ENCODE peak calls at places on chromosomes 4 and X, in nine cellular contexts. W is Panc1, L is uterus, U is lower lobe of right lung, G is cardiac muscle cell, S is left ventricle myocardium inferior, X is MM.1S, F is sigmoid colon, I is H9. P is an unnamed sample. For H3K4me1, the result is how much of the 10 kb centered on the place peaks cover.

GRCh38 chrX:23493941-23494374 is 159.3 kb downstream of the PTCHD1 start:
- DNase-seq in W (no peak), L (no peak), U (no peak), G (no peak), S (no peak), X (peak), F (no peak), I (no peak), P (no peak)

GRCh38 chrX:83022020-83022419 is 486.1 kb upstream of the POU3F4 start:
- DNase-seq in W (no peak), L (no peak), U (no peak), G (no peak), S (no peak), X (peak), F (no peak), I (no peak), P (no peak)

GRCh38 chr4:141391771-141392170 is 171.1 kb downstream of the ZNF330 start:
- DNase-seq in W (no peak), L (no peak), U (no peak), G (no peak), S (no peak), X (no peak), F (no peak), I (no peak), P (no peak)

GRCh38 chr4:4801013-4801412 is 58.5 kb upstream of the MSX1 start:
- DNase-seq in W (no peak), L (no peak), U (no peak), G (no peak), S (no peak), X (no peak), F (no peak), I (no peak), P (no peak)

GRCh38 chrX:49987651-49988050 is 65.3 kb downstream of the CLCN5 start:
- DNase-seq in W (no peak), L (no peak), U (no peak), G (no peak), S (no peak), X (no peak), F (no peak), I (no peak), P (no peak)

GRCh38 chr4:2936773-2937145 is 26.4 kb downstream of the NOP14 start:
- DNase-seq in W (no peak), L (no peak), U (no peak), G (no peak), S (peak), X (no peak), F (peak), I (no peak), P (peak)

GRCh38 chr4:37803348-37803973 is 23.0 kb upstream of the PGM2 start:
- DNase-seq in W (no peak), L (no peak), U (no peak), G (peak), S (no peak), X (peak), F (no peak), I (no peak), P (no peak)

GRCh38 chr4:11487876-11488545 is 59.3 kb upstream of the HS3ST1 start:
- DNase-seq in W (no peak), L (no peak), U (no peak), G (no peak), S (no peak), X (no peak), F (no peak), I (no peak), P (no peak)

GRCh38 chr4:180449395-180449956 is 1793.7 kb upstream of the TENM3 start:
- DNase-seq in W (no peak), L (no peak), U (no peak), G (peak), S (no peak), X (peak), F (no peak), I (peak), P (no peak)

GRCh38 chr4:38034986-38035882 is 75.0 kb downstream of the PTTG2 start:
- DNase-seq in W (peak), L (peak), U (no peak), G (peak), S (no peak), X (peak), F (no peak), I (no peak), P (no peak)

GRCh38 chr4:41622816-41623215 is 84.9 kb downstream of the LIMCH1 start:
- DNase-seq in W (no peak), L (no peak), U (no peak), G (no peak), S (no peak), X (no peak), F (no peak), I (no peak), P (no peak)

GRCh38 chr4:168634276-168634802 is 137.5 kb downstream of the PALLD start:
- DNase-seq in W (no peak), L (peak), U (no peak), G (no peak), S (no peak), X (no peak), F (no peak), I (no peak), P (no peak)

GRCh38 chrX:40544343-40545250 is 36.2 kb upstream of the ATP6AP2 start:
- DNase-seq in W (no peak), L (no peak), U (no peak), G (no peak), S (no peak), X (no peak), F (no peak), I (no peak), P (no peak)

GRCh38 chrX:130896816-130897508 is 6.0 kb downstream of the ENOX2 start:
- DNase-seq in W (no peak), L (no peak), U (no peak), G (no peak), S (no peak), X (no peak), F (no peak), I (no peak), P (no peak)

GRCh38 chrX:155112171-155112570 is 40.9 kb downstream of the BRCC3 start:
- DNase-seq in W (no peak), L (no peak), U (no peak), G (no peak), S (no peak), X (no peak), F (no peak), I (no peak), P (no peak)

GRCh38 chr4:161182913-161183312 is 980.9 kb downstream of the FSTL5 start:
- DNase-seq in W (no peak), L (no peak), U (no peak), G (no peak), S (no peak), X (no peak), F (no peak), I (no peak), P (no peak)

GRCh38 chrX:8748855-8749254 is 16.9 kb upstream of the ANOS1 start:
- DNase-seq in W (no peak), L (no peak), U (no peak), G (peak), S (no peak), X (no peak), F (no peak), I (no peak), P (no peak)

GRCh38 chr4:127783026-127783769 is 1.1 kb downstream of the HSPA4L start:
- DNase-seq in W (no peak), L (peak), U (peak), G (peak), S (peak), X (peak), F (peak), I (peak), P (peak)

GRCh38 chr4:38387348-38387747 is 276.7 kb upstream of the KLF3 start:
- DNase-seq in W (no peak), L (peak), U (peak), G (peak), S (peak), X (no peak), F (peak), I (no peak), P (no peak)

GRCh38 chr4:40952672-40953071 is 202.9 kb downstream of the NSUN7 start:
- DNase-seq in W (no peak), L (no peak), U (no peak), G (no peak), S (no peak), X (no peak), F (no peak), I (no peak), P (no peak)

GRCh38 chrX:18075603-18076002 is 145.1 kb downstream of the BEND2 start:
- DNase-seq in W (no peak), L (no peak), U (no peak), G (no peak), S (no peak), X (no peak), F (no peak), I (no peak), P (no peak)

GRCh38 chrX:31074522-31074921 is 2.7 kb upstream of the FTHL17 start:
- DNase-seq in W (no peak), L (no peak), U (no peak), G (no peak), S (no peak), X (no peak), F (no peak), I (no peak), P (no peak)

GRCh38 chr4:173415092-173415491 is 16.2 kb upstream of the SCRG1 start:
- DNase-seq in W (no peak), L (no peak), U (no peak), G (no peak), S (no peak), X (no peak), F (no peak), I (no peak), P (no peak)

GRCh38 chr4:177511611-177512010 is 69.4 kb upstream of the AGA start:
- DNase-seq in W (no peak), L (no peak), U (no peak), G (no peak), S (no peak), X (no peak), F (no peak), I (no peak), P (no peak)

GRCh38 chrX:2385224-2385623 is 115.6 kb downstream of the DHRSX start:
- DNase-seq in W (no peak), L (no peak), U (no peak), G (no peak), S (no peak), X (no peak), F (no peak), I (no peak), P (no peak)

GRCh38 chr4:141387299-141387698 is 166.6 kb downstream of the ZNF330 start:
- DNase-seq in W (no peak), L (no peak), U (no peak), G (no peak), S (no peak), X (no peak), F (no peak), I (no peak), P (no peak)

GRCh38 chrX:50903387-50904027 is 7.0 kb upstream of the BMP15 start:
- DNase-seq in W (no peak), L (no peak), U (no peak), G (peak), S (no peak), X (peak), F (no peak), I (no peak), P (no peak)

GRCh38 chr4:23932935-23933334 is 43.1 kb upstream of the PPARGC1A start:
- DNase-seq in W (no peak), L (no peak), U (no peak), G (no peak), S (no peak), X (no peak), F (no peak), I (peak), P (no peak)

GRCh38 chrX:120452131-120452530 is 17.0 kb downstream of the LAMP2 start:
- DNase-seq in W (no peak), L (no peak), U (no peak), G (peak), S (no peak), X (no peak), F (no peak), I (peak), P (no peak)

GRCh38 chr4:142272452-142272851 is 573.6 kb downstream of the INPP4B start:
- DNase-seq in W (no peak), L (no peak), U (no peak), G (no peak), S (no peak), X (no peak), F (no peak), I (no peak), P (no peak)

GRCh38 chrX:133373366-133374079 is 41.8 kb downstream of the GPC4 start:
- DNase-seq in W (no peak), L (no peak), U (no peak), G (no peak), S (no peak), X (no peak), F (no peak), I (no peak), P (no peak)

GRCh38 chr4:523601-524000 is 24.6 kb downstream of the PIGG start:
- DNase-seq in W (no peak), L (no peak), U (no peak), G (no peak), S (no peak), X (no peak), F (no peak), I (no peak), P (no peak)

GRCh38 chr4:154928640-154929257 is 147.7 kb downstream of the RBM46 start:
- DNase-seq in W (no peak), L (no peak), U (no peak), G (peak), S (no peak), X (no peak), F (no peak), I (peak), P (no peak)
- TF ChIP-seq CTCF in W (peak), L (no peak), U (no peak), G (peak), S (peak), X (peak), F (no peak), I (peak), P (peak)

GRCh38 chr4:109435635-109436034 is 2.0 kb downstream of the SEC24B start:
- DNase-seq in W (no peak), L (no peak), U (no peak), G (no peak), S (no peak), X (no peak), F (no peak), I (no peak), P (no peak)
- H3K4me1 ChIP-seq in W (under half), L (under half), U (under half), G (under half), S (half or more), X (under half), F (half or more), I (under half), P (under half)

DNA sequence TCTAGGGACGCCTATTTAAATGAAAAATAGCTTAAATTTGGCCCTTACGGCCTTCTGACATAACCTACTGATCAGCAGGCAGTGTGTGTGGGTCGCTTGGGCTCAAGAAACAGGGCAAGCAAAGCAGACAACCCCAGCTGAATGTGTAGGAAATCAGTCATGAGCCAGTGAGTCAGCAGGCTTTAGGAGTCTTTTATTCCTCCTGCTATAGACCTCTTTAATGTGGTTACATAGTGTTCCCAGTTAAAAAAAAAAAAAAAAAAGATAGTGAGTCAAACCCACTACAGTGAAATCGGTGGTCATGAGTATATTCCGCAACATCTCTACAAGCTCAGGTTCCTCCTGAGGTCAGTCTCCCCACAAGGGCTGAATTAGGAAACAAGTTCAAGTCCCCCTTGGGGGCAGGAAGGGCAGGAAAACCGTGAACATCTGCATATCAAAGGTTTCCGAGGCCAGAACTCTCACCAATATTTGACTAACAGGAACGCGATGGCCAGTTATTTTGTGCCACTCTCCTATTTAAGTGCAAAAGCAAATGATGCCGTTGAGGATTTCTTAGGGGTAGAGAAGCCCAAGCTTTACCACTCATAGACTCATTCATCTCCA is 32.7 kb downstream of the ACSL1 start:
- DNase-seq in W (peak), L (peak), U (peak), G (no peak), S (no peak), X (no peak), F (no peak), I (no peak), P (peak)
- H3K27ac ChIP-seq in W (peak), L (peak), U (no peak), G (peak), S (peak), X (no peak), F (peak), I (no peak), P (peak)

GRCh38 chr4:79574741-79575451 is 166.9 kb upstream of the GK2 start:
- DNase-seq in W (no peak), L (no peak), U (no peak), G (no peak), S (no peak), X (no peak), F (no peak), I (no peak), P (no peak)

GRCh38 chr4:79575709-79576479 is 167.9 kb upstream of the GK2 start:
- DNase-seq in W (no peak), L (no peak), U (no peak), G (no peak), S (no peak), X (no peak), F (peak), I (no peak), P (no peak)

GRCh38 chr4:79578613-79579012 is 170.6 kb upstream of the GK2 start:
- DNase-seq in W (no peak), L (no peak), U (peak), G (no peak), S (no peak), X (no peak), F (no peak), I (no peak), P (no peak)

DNA sequence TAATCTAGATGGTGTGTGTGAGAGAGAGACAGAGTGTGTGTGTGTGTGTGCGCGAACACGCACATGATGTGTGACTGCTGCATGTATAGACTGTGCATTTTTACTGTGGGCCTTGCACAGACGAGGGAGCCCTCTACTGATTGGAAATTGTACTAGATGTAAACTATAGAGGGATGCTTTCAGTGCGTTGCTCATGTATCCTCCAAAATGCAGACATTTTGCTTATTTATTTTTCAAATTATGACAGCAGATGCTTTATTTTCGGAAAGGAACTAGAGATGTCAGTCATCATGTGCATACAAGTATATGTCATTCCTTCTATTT is 168.4 kb upstream of the GK2 start:
- DNase-seq in W (peak), L (no peak), U (no peak), G (peak), S (no peak), X (peak), F (no peak), I (no peak), P (no peak)
- TF ChIP-seq CTCF in W (peak), L (no peak), U (peak), G (peak), S (peak), X (peak), F (no peak), I (peak), P (peak)

GRCh38 chr4:77865259-77865658 is 2.6 kb downstream of the MRPL1 start:
- DNase-seq in W (no peak), L (no peak), U (no peak), G (no peak), S (no peak), X (no peak), F (no peak), I (no peak), P (no peak)

GRCh38 chr4:77862478-77863216 is at the start of gene MRPL1:
- DNase-seq in W (peak), L (peak), U (peak), G (peak), S (peak), X (peak), F (peak), I (peak), P (peak)

GRCh38 chr4:77856152-77856551 is 6.5 kb upstream of the MRPL1 start:
- DNase-seq in W (no peak), L (no peak), U (no peak), G (no peak), S (no peak), X (no peak), F (no peak), I (no peak), P (no peak)

GRCh38 chr4:77859256-77859655 is 3.4 kb upstream of the MRPL1 start:
- DNase-seq in W (no peak), L (no peak), U (no peak), G (no peak), S (no peak), X (no peak), F (no peak), I (no peak), P (no peak)

GRCh38 chr4:77861500-77861899 is 1.1 kb upstream of the MRPL1 start:
- DNase-seq in W (no peak), L (no peak), U (no peak), G (no peak), S (no peak), X (peak), F (no peak), I (no peak), P (no peak)
- H3K4me1 ChIP-seq in W (under half), L (under half), U (under half), G (under half), S (under half), X (under half), F (under half), I (under half), P (under half)